ENCODE peak calls at places on chromosomes 3 and 15, in seven cellular contexts. A, L, T, H, M, R and X are unnamed samples.

GRCh38 chr15:25930931-25931330 is 67.8 kb upstream of the ATP10A start:
- DNase-seq in A (no peak), L (no peak), T (no peak), H (no peak), M (no peak), R (no peak), X (no peak)

GRCh38 chr3:98766924-98767323 is 3.8 kb downstream of the ST3GAL6 start:
- DNase-seq in A (no peak), L (no peak), T (no peak), H (no peak), M (no peak), R (no peak), X (no peak)

GRCh38 chr3:72033709-72034428 is 248.9 kb upstream of the PROK2 start:
- DNase-seq in A (no peak), L (no peak), T (no peak), H (no peak), M (no peak), R (no peak), X (no peak)

GRCh38 chr15:83378921-83379561 is 68.1 kb upstream of the SH3GL3 start:
- DNase-seq in A (no peak), L (no peak), T (no peak), H (no peak), M (no peak), R (no peak), X (no peak)

GRCh38 chr3:10145685-10146084 is 4.1 kb downstream of the VHL start:
- DNase-seq in A (no peak), L (peak), T (no peak), H (no peak), M (no peak), R (no peak), X (no peak)

GRCh38 chr15:98904466-98905048 is 103.0 kb downstream of the PGPEP1L start:
- DNase-seq in A (no peak), L (peak), T (no peak), H (peak), M (no peak), R (peak), X (peak)

GRCh38 chr15:60557157-60557556 is 78.2 kb upstream of the ICE2 start:
- DNase-seq in A (no peak), L (no peak), T (no peak), H (no peak), M (no peak), R (no peak), X (no peak)

GRCh38 chr3:30871720-30872119 is 22.7 kb downstream of the GADL1 start:
- DNase-seq in A (no peak), L (no peak), T (no peak), H (no peak), M (no peak), R (no peak), X (no peak)

GRCh38 chr15:68220967-68221366 is 8.6 kb downstream of the CLN6 start:
- DNase-seq in A (no peak), L (no peak), T (peak), H (no peak), M (no peak), R (peak), X (no peak)

GRCh38 chr15:99105516-99106341 is 849 bp downstream of the SYNM start:
- DNase-seq in A (peak), L (peak), T (no peak), H (peak), M (peak), R (peak), X (peak)

GRCh38 chr3:43581343-43581742 is 40.5 kb downstream of the ANO10 start:
- DNase-seq in A (no peak), L (no peak), T (no peak), H (no peak), M (no peak), R (no peak), X (no peak)

GRCh38 chr3:59563966-59564365 is 514.1 kb upstream of the CFAP20DC start:
- DNase-seq in A (no peak), L (no peak), T (no peak), H (no peak), M (no peak), R (no peak), X (no peak)

GRCh38 chr3:194030372-194030771 is 105.6 kb upstream of the HES1 start:
- DNase-seq in A (no peak), L (no peak), T (no peak), H (no peak), M (no peak), R (no peak), X (no peak)

GRCh38 chr3:185729335-185729715 is 95.5 kb downstream of the IGF2BP2 start:
- DNase-seq in A (no peak), L (peak), T (no peak), H (peak), M (no peak), R (no peak), X (no peak)

GRCh38 chr3:42720126-42720525 is 17.5 kb upstream of the HHATL start:
- DNase-seq in A (no peak), L (peak), T (no peak), H (no peak), M (no peak), R (no peak), X (no peak)

GRCh38 chr3:191461113-191461595 is at the start of gene PYDC2:
- DNase-seq in A (no peak), L (no peak), T (no peak), H (no peak), M (no peak), R (no peak), X (no peak)

GRCh38 chr3:197472151-197472550 is 83.6 kb downstream of the BDH1 start:
- DNase-seq in A (no peak), L (no peak), T (no peak), H (no peak), M (no peak), R (no peak), X (no peak)

GRCh38 chr3:113773381-113773780 is 26.5 kb downstream of the ATP6V1A start:
- DNase-seq in A (no peak), L (no peak), T (no peak), H (no peak), M (no peak), R (no peak), X (no peak)

GRCh38 chr15:77870195-77871065 is 207.1 kb downstream of the TBC1D2B start:
- DNase-seq in A (peak), L (peak), T (peak), H (peak), M (peak), R (peak), X (peak)

GRCh38 chr3:150890831-150891230 is 14.4 kb downstream of the MINDY4B start:
- DNase-seq in A (no peak), L (no peak), T (no peak), H (no peak), M (no peak), R (no peak), X (no peak)

GRCh38 chr3:187012609-187013051 is 82.3 kb downstream of the ST6GAL1 start:
- DNase-seq in A (no peak), L (peak), T (no peak), H (no peak), M (no peak), R (no peak), X (no peak)

GRCh38 chr3:53254810-53255359 is 937 bp downstream of the TKT start:
- DNase-seq in A (peak), L (peak), T (no peak), H (no peak), M (peak), R (peak), X (peak)
- TF ChIP-seq POLR2A in A (peak), L (peak), T (no peak), H (peak), M (no peak), R (peak), X (no peak)

GRCh38 chr3:119794401-119794800 is 12.5 kb downstream of the NR1I2 start:
- DNase-seq in A (no peak), L (no peak), T (peak), H (no peak), M (no peak), R (no peak), X (no peak)

GRCh38 chr3:119796368-119796767 is 14.5 kb downstream of the NR1I2 start:
- DNase-seq in A (no peak), L (no peak), T (peak), H (no peak), M (no peak), R (no peak), X (no peak)

GRCh38 chr3:119795849-119796248 is 13.9 kb downstream of the NR1I2 start:
- DNase-seq in A (no peak), L (no peak), T (peak), H (peak), M (no peak), R (no peak), X (peak)

GRCh38 chr3:119796785-119797184 is 14.9 kb downstream of the NR1I2 start:
- DNase-seq in A (no peak), L (no peak), T (no peak), H (no peak), M (no peak), R (no peak), X (no peak)

GRCh38 chr3:119794971-119795612 is 13.2 kb downstream of the NR1I2 start:
- DNase-seq in A (no peak), L (peak), T (peak), H (peak), M (no peak), R (no peak), X (peak)
- TF ChIP-seq POLR2A in A (no peak), L (no peak), T (no peak), H (peak), M (no peak), R (no peak), X (peak)

DNA sequence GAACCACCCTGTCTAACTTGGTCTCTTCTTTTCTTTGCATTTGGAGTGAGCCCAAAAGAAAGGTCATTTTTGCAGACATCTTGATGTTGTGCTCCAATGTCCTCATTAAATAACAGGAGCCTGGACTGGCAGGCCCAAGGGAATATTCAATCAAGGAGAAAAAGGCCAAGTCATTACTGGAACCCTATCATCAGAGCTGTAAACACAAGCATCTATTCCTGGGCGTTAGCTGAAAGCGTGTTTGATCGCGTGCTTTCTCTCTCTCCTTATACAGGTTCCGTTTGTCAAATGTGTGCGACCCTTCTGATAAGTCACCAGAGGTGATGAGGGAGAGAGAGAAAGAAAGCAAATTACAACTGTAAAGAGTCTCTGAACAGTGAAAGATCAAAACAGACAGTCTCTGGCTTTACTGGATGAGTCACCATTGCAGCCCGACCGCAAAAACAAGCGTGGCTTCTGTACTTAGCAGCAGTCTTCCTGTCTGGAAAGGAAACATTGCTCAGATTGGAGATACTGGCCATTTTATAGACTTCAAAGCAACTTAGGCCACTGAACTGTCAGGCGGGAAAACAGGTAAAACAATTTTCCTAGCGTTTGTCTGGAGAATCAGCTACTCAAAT is 39.5 kb upstream of the TPRG1 start:
- DNase-seq in A (peak), L (peak), T (peak), H (peak), M (peak), R (peak), X (no peak)
- TF ChIP-seq POLR2A in A (no peak), L (no peak), T (no peak), H (no peak), M (no peak), R (no peak), X (no peak)

GRCh38 chr3:190321789-190322603 is at the start of gene CLDN1:
- DNase-seq in A (peak), L (peak), T (no peak), H (peak), M (peak), R (peak), X (peak)
- TF ChIP-seq POLR2A in A (peak), L (no peak), T (no peak), H (peak), M (no peak), R (no peak), X (no peak)

GRCh38 chr3:126181398-126181725 is 976 bp upstream of the ALDH1L1 start:
- DNase-seq in A (no peak), L (no peak), T (peak), H (no peak), M (no peak), R (no peak), X (no peak)

GRCh38 chr3:126179825-126180476 is 435 bp downstream of the ALDH1L1 start:
- DNase-seq in A (peak), L (no peak), T (peak), H (no peak), M (peak), R (peak), X (no peak)

GRCh38 chr3:126184465-126185000 is 4.1 kb upstream of the ALDH1L1 start:
- DNase-seq in A (no peak), L (no peak), T (peak), H (peak), M (no peak), R (no peak), X (no peak)

GRCh38 chr3:126186271-126186670 is 5.9 kb upstream of the ALDH1L1 start:
- DNase-seq in A (no peak), L (no peak), T (peak), H (no peak), M (no peak), R (no peak), X (no peak)

GRCh38 chr3:126180477-126181397 is at the start of gene ALDH1L1:
- DNase-seq in A (peak), L (peak), T (peak), H (no peak), M (peak), R (peak), X (no peak)
- TF ChIP-seq POLR2A in A (no peak), L (no peak), T (no peak), H (no peak), M (peak), R (peak), X (no peak)

DNA sequence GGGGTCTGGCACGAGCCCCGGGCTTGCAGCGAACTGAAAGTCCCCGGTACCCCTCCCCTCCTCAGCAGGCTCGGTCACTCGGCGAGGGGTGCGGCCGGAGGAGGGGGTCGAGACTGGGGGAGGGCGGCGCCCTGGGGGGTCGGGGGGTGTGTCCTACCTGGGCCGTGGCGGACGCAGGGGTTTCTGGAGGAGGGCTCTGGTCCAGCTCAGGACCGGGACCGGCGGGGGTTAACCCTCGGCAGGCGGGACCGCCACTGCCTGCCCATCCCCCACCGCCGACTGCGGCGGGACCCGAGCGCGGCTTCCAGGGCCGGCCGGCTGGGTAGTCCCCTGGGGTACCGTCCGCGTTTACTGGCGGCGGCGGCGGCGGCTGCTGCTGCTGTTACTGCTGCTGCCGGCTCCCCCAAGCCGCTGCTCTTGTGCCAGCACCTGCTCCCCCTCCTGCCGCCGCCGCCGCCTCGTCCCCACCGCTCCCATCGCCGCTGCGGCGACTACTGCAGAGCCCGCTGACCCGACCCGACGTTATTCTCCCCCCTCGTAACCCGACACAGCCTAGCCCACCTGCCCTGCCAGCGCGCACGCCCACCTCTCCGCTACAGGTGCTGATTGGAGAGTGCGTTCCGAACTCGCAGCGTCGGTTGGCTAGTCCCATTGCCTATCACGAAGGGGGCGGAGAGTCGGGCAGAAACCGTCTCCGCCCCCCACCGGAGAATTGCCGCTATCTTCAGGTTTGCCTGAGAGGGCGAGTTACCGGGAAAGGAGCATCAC is at the start of gene TTBK2:
- DNase-seq in A (peak), L (peak), T (peak), H (peak), M (peak), R (peak), X (peak)
- TF ChIP-seq POLR2A in A (peak), L (peak), T (peak), H (peak), M (peak), R (peak), X (peak)